ENCODE peak calls at places on chromosomes 5 and 9, in six cellular contexts. P is T-helper 2 cell; S is stimulated activated CD4-positive, alpha-beta T cell treated with anti-CD3 and anti-CD28 coated beads, Interleukin-1b, Interleukin-23, amount 100 ng/mL, for 1 hour; M is NCI-H345; W is T-helper 9 cell; K is coronary artery. F is an unnamed sample.
A peak's percentile ranks its signal among the peaks of the same experiment; 100 is the strongest.

GRCh38 chr5:153276151-153276550 is 214.3 kb upstream of the GRIA1 start:
- DNase-seq in S (no peak), P (no peak), K (no peak), W (no peak), M (no peak), F (no peak)

GRCh38 chr9:126317513-126317912 is 9.1 kb upstream of the MVB12B start:
- DNase-seq in S (no peak), M (no peak), K (no peak), P (no peak), W (peak; percentile 7), F (peak; percentile 48)

GRCh38 chr9:131116281-131117101 is 8.9 kb upstream of the NUP214 start:
- DNase-seq in W (no peak), S (no peak), P (no peak), M (peak; percentile 3), K (no peak), F (no peak)

GRCh38 chr9:131620764-131621520 is 75.6 kb downstream of the PRRT1B start:
- DNase-seq in W (no peak), K (no peak), M (no peak), P (no peak), S (no peak), F (no peak)

GRCh38 chr9:37405764-37406380 is 16.6 kb upstream of the GRHPR start:
- DNase-seq in S (no peak), W (no peak), M (no peak), P (no peak), K (no peak), F (no peak)

GRCh38 chr5:8188874-8189588 is 320.1 kb downstream of the MTRR start:
- DNase-seq in M (peak; percentile 83), K (no peak), S (no peak), P (no peak), W (no peak), F (no peak)

GRCh38 chr9:136705564-136705963 is 6.8 kb upstream of the DIPK1B start:
- DNase-seq in P (no peak), S (no peak), K (no peak), W (no peak), M (no peak), F (no peak)

GRCh38 chr5:57718155-57718554 is 235.5 kb upstream of the ACTBL2 start:
- DNase-seq in K (no peak), M (no peak), W (no peak), S (no peak), P (no peak), F (no peak)

GRCh38 chr5:111022301-111022700 is 49.2 kb upstream of the TSLP start:
- DNase-seq in W (no peak), K (no peak), P (no peak), M (no peak), S (no peak), F (no peak)

GRCh38 chr5:143200781-143201398 is 202.6 kb downstream of the NR3C1 start:
- DNase-seq in P (no peak), S (no peak), M (peak; percentile 61), W (no peak), K (no peak), F (no peak)

GRCh38 chr5:90940227-90940995 is 381.8 kb downstream of the ADGRV1 start:
- DNase-seq in W (peak; percentile 0), K (no peak), P (no peak), S (no peak), M (peak; percentile 49), F (peak; percentile 24)

GRCh38 chr5:112475747-112476435 is 56.8 kb upstream of the EPB41L4A start:
- DNase-seq in M (no peak), K (no peak), P (no peak), S (no peak), W (no peak), F (peak; percentile 64)

GRCh38 chr5:150153957-150154617 is 1.6 kb downstream of the PDGFRB start:
- DNase-seq in K (no peak), M (no peak), W (no peak), S (no peak), P (no peak), F (no peak)

GRCh38 chr9:16515879-16516289 is 354.6 kb downstream of the BNC2 start:
- DNase-seq in K (no peak), W (no peak), P (no peak), M (no peak), S (no peak), F (peak; percentile 88)

GRCh38 chr9:126809068-126809467 is 4.2 kb downstream of the ZBTB43 start:
- DNase-seq in P (no peak), W (no peak), S (no peak), M (no peak), K (no peak), F (no peak)

GRCh38 chr5:158819840-158820620 is 279.7 kb downstream of the EBF1 start:
- DNase-seq in K (no peak), W (no peak), P (no peak), M (no peak), S (no peak), F (no peak)